ENCODE peak calls at places on chromosomes 11 and 22, in ten cellular contexts. One of them, this sample, is unnamed.

GRCh38 chr22:44351685-44352377 is 39.1 kb upstream of the SHISAL1 start:
- DNase-seq in GM12865: peak; percentile 10
- DNase-seq in GM12864: no peak
- DNase-seq in bronchial epithelial cell: peak; percentile 77
- DNase-seq in PC-3: peak; percentile 87
- DNase-seq in fibroblast of villous mesenchyme: peak; percentile 93
- DNase-seq in A673: peak; percentile 69
- DNase-seq in epithelial cell of esophagus: peak; percentile 88
- DNase-seq in lung: no peak
- DNase-seq in LNCaP clone FGC: no peak
- DNase-seq in this sample: no peak

GRCh38 chr11:121385693-121386092 is 66.4 kb upstream of the SORL1 start:
- DNase-seq in GM12864: no peak
- DNase-seq in epithelial cell of esophagus: no peak
- DNase-seq in lung: no peak
- DNase-seq in fibroblast of villous mesenchyme: no peak
- DNase-seq in GM12865: no peak
- DNase-seq in bronchial epithelial cell: no peak
- DNase-seq in A673: no peak
- DNase-seq in LNCaP clone FGC: no peak
- DNase-seq in PC-3: no peak
- DNase-seq in this sample: no peak

GRCh38 chr22:21082248-21082647 is 36.5 kb downstream of the LRRC74B start:
- DNase-seq in PC-3: no peak
- DNase-seq in GM12864: no peak
- DNase-seq in fibroblast of villous mesenchyme: no peak
- DNase-seq in LNCaP clone FGC: no peak
- DNase-seq in epithelial cell of esophagus: peak; percentile 22
- DNase-seq in A673: no peak
- DNase-seq in GM12865: no peak
- DNase-seq in lung: no peak
- DNase-seq in bronchial epithelial cell: peak; percentile 14
- DNase-seq in this sample: no peak

GRCh38 chr11:33885338-33886005 is 6.4 kb downstream of the LMO2 start:
- DNase-seq in GM12865: no peak
- DNase-seq in LNCaP clone FGC: no peak
- DNase-seq in epithelial cell of esophagus: no peak
- DNase-seq in A673: no peak
- DNase-seq in GM12864: no peak
- DNase-seq in lung: no peak
- DNase-seq in PC-3: no peak
- DNase-seq in bronchial epithelial cell: no peak
- DNase-seq in fibroblast of villous mesenchyme: no peak
- DNase-seq in this sample: no peak

GRCh38 chr11:75191330-75191717 is 40.4 kb downstream of the SLCO2B1 start:
- DNase-seq in A673: no peak
- DNase-seq in bronchial epithelial cell: no peak
- DNase-seq in PC-3: no peak
- DNase-seq in epithelial cell of esophagus: no peak
- DNase-seq in GM12865: no peak
- DNase-seq in fibroblast of villous mesenchyme: no peak
- DNase-seq in LNCaP clone FGC: no peak
- DNase-seq in GM12864: no peak
- DNase-seq in lung: no peak
- DNase-seq in this sample: no peak

GRCh38 chr11:85685820-85686459 is at the start of gene CCDC89:
- DNase-seq in lung: peak; percentile 52
- DNase-seq in GM12865: peak; percentile 6
- DNase-seq in bronchial epithelial cell: peak; percentile 61
- DNase-seq in A673: peak; percentile 79
- DNase-seq in LNCaP clone FGC: no peak
- DNase-seq in epithelial cell of esophagus: peak; percentile 60
- DNase-seq in GM12864: no peak
- DNase-seq in PC-3: peak; percentile 15
- DNase-seq in fibroblast of villous mesenchyme: peak; percentile 98
- DNase-seq in this sample: no peak

GRCh38 chr22:17569971-17570511 is 6.7 kb downstream of the SLC25A18 start:
- DNase-seq in GM12865: no peak
- DNase-seq in fibroblast of villous mesenchyme: peak; percentile 38
- DNase-seq in GM12864: no peak
- DNase-seq in lung: no peak
- DNase-seq in bronchial epithelial cell: no peak
- DNase-seq in PC-3: peak; percentile 17
- DNase-seq in epithelial cell of esophagus: no peak
- DNase-seq in LNCaP clone FGC: no peak
- DNase-seq in A673: peak; percentile 15
- DNase-seq in this sample: no peak

GRCh38 chr11:78985654-78986053 is 411.0 kb upstream of the NARS2 start:
- DNase-seq in epithelial cell of esophagus: no peak
- DNase-seq in A673: no peak
- DNase-seq in fibroblast of villous mesenchyme: no peak
- DNase-seq in PC-3: no peak
- DNase-seq in GM12865: no peak
- DNase-seq in LNCaP clone FGC: no peak
- DNase-seq in bronchial epithelial cell: no peak
- DNase-seq in lung: no peak
- DNase-seq in GM12864: no peak
- DNase-seq in this sample: no peak

GRCh38 chr11:103529217-103529684 is 420.0 kb downstream of the DYNC2H1 start:
- DNase-seq in GM12865: no peak
- DNase-seq in PC-3: peak; percentile 96
- DNase-seq in epithelial cell of esophagus: peak; percentile 90
- DNase-seq in LNCaP clone FGC: no peak
- DNase-seq in GM12864: no peak
- DNase-seq in fibroblast of villous mesenchyme: peak; percentile 59
- DNase-seq in A673: peak; percentile 58
- DNase-seq in bronchial epithelial cell: peak; percentile 89
- DNase-seq in lung: no peak
- DNase-seq in this sample: no peak

DNA sequence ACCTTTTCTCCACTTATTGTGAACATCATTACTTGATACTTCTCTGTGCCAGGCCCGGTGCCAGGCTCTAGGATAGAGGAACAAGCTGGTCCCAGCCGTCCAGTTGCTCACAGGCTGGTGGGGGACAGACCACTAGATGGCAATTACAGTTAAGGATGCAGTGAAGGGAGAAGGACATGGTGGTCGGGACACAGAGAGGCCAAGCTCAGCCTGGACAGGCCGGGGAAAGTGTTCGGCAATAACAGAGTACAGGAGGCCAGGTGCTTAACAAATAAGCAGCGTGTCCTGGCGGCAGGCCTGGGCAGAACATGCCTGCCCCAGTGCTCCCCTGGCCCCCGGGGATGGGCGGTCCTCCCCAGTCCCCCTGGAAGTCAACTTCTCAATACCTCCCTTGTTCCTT is 5.5 kb downstream of the LGALS12 start:
- DNase-seq in fibroblast of villous mesenchyme: no peak
- DNase-seq in PC-3: no peak
- DNase-seq in lung: no peak
- DNase-seq in GM12864: no peak
- DNase-seq in LNCaP clone FGC: no peak
- DNase-seq in A673: no peak
- DNase-seq in epithelial cell of esophagus: no peak
- DNase-seq in GM12865: no peak
- DNase-seq in bronchial epithelial cell: no peak
- DNase-seq in this sample: no peak
- TF ChIP-seq CTCF in fibroblast of villous mesenchyme: no peak
- TF ChIP-seq CTCF in PC-3: no peak
- TF ChIP-seq CTCF in lung: no peak
- TF ChIP-seq CTCF in GM12864: no peak
- TF ChIP-seq CTCF in LNCaP clone FGC: no peak
- TF ChIP-seq CTCF in A673: no peak
- TF ChIP-seq CTCF in epithelial cell of esophagus: no peak
- TF ChIP-seq CTCF in GM12865: no peak
- TF ChIP-seq CTCF in bronchial epithelial cell: no peak
- TF ChIP-seq CTCF in this sample: no peak

GRCh38 chr11:35061516-35062440 is 77.2 kb upstream of the CD44 start:
- DNase-seq in lung: no peak
- DNase-seq in PC-3: peak; percentile 55
- DNase-seq in GM12865: no peak
- DNase-seq in GM12864: no peak
- DNase-seq in bronchial epithelial cell: peak; percentile 32
- DNase-seq in epithelial cell of esophagus: no peak
- DNase-seq in LNCaP clone FGC: peak; percentile 80
- DNase-seq in fibroblast of villous mesenchyme: peak; percentile 52
- DNase-seq in A673: no peak
- DNase-seq in this sample: no peak

GRCh38 chr11:35059040-35059439 is 79.9 kb upstream of the CD44 start:
- DNase-seq in fibroblast of villous mesenchyme: no peak
- DNase-seq in GM12865: no peak
- DNase-seq in PC-3: no peak
- DNase-seq in lung: no peak
- DNase-seq in epithelial cell of esophagus: no peak
- DNase-seq in A673: no peak
- DNase-seq in bronchial epithelial cell: no peak
- DNase-seq in GM12864: no peak
- DNase-seq in LNCaP clone FGC: no peak
- DNase-seq in this sample: no peak

GRCh38 chr11:35058318-35058717 is 80.7 kb upstream of the CD44 start:
- DNase-seq in epithelial cell of esophagus: no peak
- DNase-seq in bronchial epithelial cell: no peak
- DNase-seq in PC-3: no peak
- DNase-seq in fibroblast of villous mesenchyme: no peak
- DNase-seq in A673: no peak
- DNase-seq in GM12865: no peak
- DNase-seq in GM12864: no peak
- DNase-seq in lung: no peak
- DNase-seq in LNCaP clone FGC: no peak
- DNase-seq in this sample: no peak

GRCh38 chr11:35050596-35050995 is 88.4 kb upstream of the CD44 start:
- DNase-seq in fibroblast of villous mesenchyme: no peak
- DNase-seq in PC-3: no peak
- DNase-seq in GM12865: peak; percentile 33
- DNase-seq in lung: no peak
- DNase-seq in epithelial cell of esophagus: no peak
- DNase-seq in LNCaP clone FGC: no peak
- DNase-seq in A673: no peak
- DNase-seq in bronchial epithelial cell: no peak
- DNase-seq in GM12864: no peak
- DNase-seq in this sample: no peak

DNA sequence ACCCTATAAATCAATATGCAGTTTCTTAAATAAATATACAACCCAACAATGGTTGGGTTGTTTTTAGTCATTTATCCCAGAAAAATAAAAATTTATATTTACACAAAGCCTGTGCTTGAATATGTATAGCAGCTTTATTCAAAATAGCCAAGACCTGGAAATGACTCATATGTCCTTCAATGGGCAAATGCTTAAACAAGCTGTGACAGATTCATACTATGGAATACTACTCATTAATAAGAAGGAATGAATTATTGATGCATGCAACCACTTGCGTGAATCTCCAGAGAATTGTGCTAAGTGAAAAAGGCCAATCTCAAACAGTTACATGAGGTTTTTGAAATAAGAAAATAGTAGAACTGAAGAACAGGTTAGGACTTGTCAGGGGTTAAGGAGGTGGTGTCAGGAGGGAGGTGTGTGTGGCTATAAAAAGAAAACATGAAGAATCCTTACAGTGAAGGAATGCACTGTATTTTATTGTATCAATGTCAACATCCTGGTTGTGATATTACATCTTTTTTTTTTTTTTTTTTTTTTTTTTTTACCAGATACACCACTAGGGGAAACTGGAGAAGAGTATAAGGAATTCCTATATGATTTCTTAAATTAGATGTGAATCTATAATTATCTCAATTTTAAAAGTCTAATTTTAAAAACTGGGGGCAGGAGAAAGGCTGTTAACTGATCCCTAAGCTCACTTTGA is 82.4 kb upstream of the CD44 start:
- DNase-seq in bronchial epithelial cell: peak; percentile 97
- DNase-seq in PC-3: peak; percentile 19
- DNase-seq in A673: peak; percentile 60
- DNase-seq in LNCaP clone FGC: peak; percentile 39
- DNase-seq in fibroblast of villous mesenchyme: no peak
- DNase-seq in GM12864: no peak
- DNase-seq in epithelial cell of esophagus: peak; percentile 82
- DNase-seq in lung: no peak
- DNase-seq in GM12865: no peak
- DNase-seq in this sample: no peak
- TF ChIP-seq CTCF in bronchial epithelial cell: no peak
- TF ChIP-seq CTCF in PC-3: no peak
- TF ChIP-seq CTCF in A673: no peak
- TF ChIP-seq CTCF in LNCaP clone FGC: no peak
- TF ChIP-seq CTCF in fibroblast of villous mesenchyme: no peak
- TF ChIP-seq CTCF in GM12864: no peak
- TF ChIP-seq CTCF in epithelial cell of esophagus: no peak
- TF ChIP-seq CTCF in lung: no peak
- TF ChIP-seq CTCF in GM12865: no peak
- TF ChIP-seq CTCF in this sample: no peak

GRCh38 chr22:35310556-35311550 is 11.2 kb downstream of the TOM1 start:
- DNase-seq in A673: no peak
- DNase-seq in epithelial cell of esophagus: peak; percentile 41
- DNase-seq in LNCaP clone FGC: no peak
- DNase-seq in GM12864: peak; percentile 35
- DNase-seq in GM12865: peak; percentile 82
- DNase-seq in lung: no peak
- DNase-seq in fibroblast of villous mesenchyme: no peak
- DNase-seq in bronchial epithelial cell: no peak
- DNase-seq in PC-3: peak; percentile 37
- DNase-seq in this sample: no peak
- TF ChIP-seq CTCF in A673: no peak
- TF ChIP-seq CTCF in epithelial cell of esophagus: no peak
- TF ChIP-seq CTCF in LNCaP clone FGC: no peak
- TF ChIP-seq CTCF in GM12864: peak; percentile 27
- TF ChIP-seq CTCF in GM12865: peak; percentile 2
- TF ChIP-seq CTCF in lung: no peak
- TF ChIP-seq CTCF in fibroblast of villous mesenchyme: no peak
- TF ChIP-seq CTCF in bronchial epithelial cell: no peak
- TF ChIP-seq CTCF in PC-3: no peak
- TF ChIP-seq CTCF in this sample: no peak

GRCh38 chr11:88293931-88294330 is 43.6 kb downstream of the CTSC start:
- DNase-seq in A673: no peak
- DNase-seq in epithelial cell of esophagus: no peak
- DNase-seq in fibroblast of villous mesenchyme: peak; percentile 63
- DNase-seq in GM12864: no peak
- DNase-seq in lung: no peak
- DNase-seq in bronchial epithelial cell: no peak
- DNase-seq in PC-3: no peak
- DNase-seq in GM12865: peak; percentile 29
- DNase-seq in LNCaP clone FGC: no peak
- DNase-seq in this sample: no peak

GRCh38 chr11:88288560-88288959 is 49.0 kb downstream of the CTSC start:
- DNase-seq in LNCaP clone FGC: no peak
- DNase-seq in lung: no peak
- DNase-seq in GM12864: no peak
- DNase-seq in A673: no peak
- DNase-seq in fibroblast of villous mesenchyme: no peak
- DNase-seq in GM12865: no peak
- DNase-seq in PC-3: peak; percentile 71
- DNase-seq in bronchial epithelial cell: peak; percentile 64
- DNase-seq in epithelial cell of esophagus: peak; percentile 24
- DNase-seq in this sample: no peak

GRCh38 chr11:88297320-88298263 is 39.9 kb downstream of the CTSC start:
- DNase-seq in GM12864: no peak
- DNase-seq in PC-3: no peak
- DNase-seq in lung: no peak
- DNase-seq in LNCaP clone FGC: no peak
- DNase-seq in epithelial cell of esophagus: no peak
- DNase-seq in A673: no peak
- DNase-seq in GM12865: no peak
- DNase-seq in fibroblast of villous mesenchyme: no peak
- DNase-seq in bronchial epithelial cell: no peak
- DNase-seq in this sample: no peak

GRCh38 chr11:88295028-88295427 is 42.5 kb downstream of the CTSC start:
- DNase-seq in GM12864: no peak
- DNase-seq in LNCaP clone FGC: no peak
- DNase-seq in PC-3: no peak
- DNase-seq in GM12865: peak; percentile 51
- DNase-seq in lung: no peak
- DNase-seq in bronchial epithelial cell: no peak
- DNase-seq in A673: no peak
- DNase-seq in fibroblast of villous mesenchyme: no peak
- DNase-seq in epithelial cell of esophagus: no peak
- DNase-seq in this sample: no peak

GRCh38 chr11:88292156-88292844 is 45.2 kb downstream of the CTSC start:
- DNase-seq in A673: peak; percentile 71
- DNase-seq in LNCaP clone FGC: peak; percentile 6
- DNase-seq in PC-3: peak; percentile 85
- DNase-seq in bronchial epithelial cell: peak; percentile 31
- DNase-seq in fibroblast of villous mesenchyme: no peak
- DNase-seq in lung: no peak
- DNase-seq in GM12865: no peak
- DNase-seq in GM12864: no peak
- DNase-seq in epithelial cell of esophagus: peak; percentile 44
- DNase-seq in this sample: no peak
- TF ChIP-seq CTCF in A673: peak; percentile 30
- TF ChIP-seq CTCF in LNCaP clone FGC: peak; percentile 34
- TF ChIP-seq CTCF in PC-3: peak; percentile 47
- TF ChIP-seq CTCF in bronchial epithelial cell: no peak
- TF ChIP-seq CTCF in fibroblast of villous mesenchyme: no peak
- TF ChIP-seq CTCF in lung: no peak
- TF ChIP-seq CTCF in GM12865: no peak
- TF ChIP-seq CTCF in GM12864: no peak
- TF ChIP-seq CTCF in epithelial cell of esophagus: peak; percentile 19
- TF ChIP-seq CTCF in this sample: no peak

This sample was measured in GM13977.